ENCODE peak calls at places on chromosomes 5 and 9, in four cellular contexts. F is HEK293T, P is PC-3, Z is substantia nigra. Y is an unnamed sample.

GRCh38 chr9:75096796-75097195 is 8.5 kb downstream of the OSTF1 start:
- DNase-seq in F (no peak), P (no peak), Z (no peak), Y (no peak)

GRCh38 chr9:131598121-131598520 is 52.8 kb downstream of the PRRT1B start:
- DNase-seq in F (no peak), P (no peak), Z (peak; percentile 37), Y (no peak)

GRCh38 chr5:140549237-140550144 is 2.0 kb downstream of the EIF4EBP3 start:
- DNase-seq in F (no peak), P (no peak), Z (no peak), Y (peak; percentile 66)

GRCh38 chr5:157159209-157159751 is 6.8 kb downstream of the GARIN3 start:
- DNase-seq in F (no peak), P (peak; percentile 35), Z (no peak), Y (no peak)

GRCh38 chr9:135533093-135533492 is 11.9 kb downstream of the LCN1 start:
- DNase-seq in F (no peak), P (no peak), Z (no peak), Y (no peak)

GRCh38 chr5:84069608-84070179 is 315.0 kb downstream of the EDIL3 start:
- DNase-seq in F (no peak), P (no peak), Z (no peak), Y (no peak)

GRCh38 chr5:83417884-83418283 is 53.7 kb upstream of the VCAN start:
- DNase-seq in F (no peak), P (no peak), Z (no peak), Y (no peak)

GRCh38 chr5:80255752-80256479 is at the start of gene SERINC5:
- DNase-seq in F (peak; percentile 87), P (peak; percentile 51), Z (peak; percentile 79), Y (peak; percentile 87)

GRCh38 chr5:128436825-128437224 is 101.2 kb downstream of the FBN2 start:
- DNase-seq in F (no peak), P (peak; percentile 84), Z (no peak), Y (no peak)

GRCh38 chr9:118689280-118689679 is 680.0 kb downstream of the BRINP1 start:
- DNase-seq in F (no peak), P (no peak), Z (no peak), Y (no peak)